ENCODE peak calls at places on chromosome 3, in six cellular contexts. G is PC-3, U is MM.1S, W is GM23248, F is PC-9, Z is GM23338. D is an unnamed sample. For H3F3A, the result is how much of the 10 kb centered on the place peaks cover.

GRCh38 chr3:19543212-19543841 is 390.7 kb downstream of the EFHB start:
- DNase-seq in F (no peak), W (no peak), U (peak), Z (peak), G (peak), D (peak)

GRCh38 chr3:13345772-13346171 is 74.3 kb downstream of the NUP210 start:
- DNase-seq in G (no peak), W (no peak), U (no peak), F (no peak), Z (no peak), D (no peak)

GRCh38 chr3:180036678-180037455 is at the start of gene PEX5L:
- DNase-seq in Z (peak), U (peak), F (no peak), W (peak), G (peak), D (peak)

GRCh38 chr3:129119365-129120100 is 2.1 kb downstream of the RAB43 start:
- DNase-seq in W (peak), Z (no peak), U (peak), F (peak), G (peak), D (no peak)

GRCh38 chr3:25508433-25508832 is 80.4 kb downstream of the RARB start:
- DNase-seq in F (no peak), Z (no peak), W (no peak), U (no peak), G (no peak), D (no peak)

GRCh38 chr3:18207232-18207631 is 217.9 kb downstream of the SATB1 start:
- DNase-seq in G (no peak), W (no peak), Z (no peak), U (no peak), F (no peak), D (no peak)

GRCh38 chr3:21729331-21729730 is 21.7 kb downstream of the ZNF385D start:
- DNase-seq in G (no peak), W (no peak), U (no peak), Z (no peak), F (no peak), D (no peak)

GRCh38 chr3:156226676-156227420 is 106.5 kb downstream of the KCNAB1 start:
- DNase-seq in F (no peak), Z (no peak), W (no peak), G (no peak), U (no peak), D (no peak)

GRCh38 chr3:194245975-194246561 is 105.1 kb downstream of the CPN2 start:
- DNase-seq in F (no peak), Z (peak), G (no peak), U (no peak), W (no peak), D (no peak)

GRCh38 chr3:72510247-72510646 is 338.0 kb downstream of the SHQ1 start:
- DNase-seq in U (no peak), F (no peak), Z (no peak), W (no peak), G (no peak), D (no peak)

GRCh38 chr3:125045965-125046364 is 9.8 kb downstream of the HEG1 start:
- DNase-seq in G (peak), Z (no peak), W (peak), F (no peak), U (no peak), D (no peak)

GRCh38 chr3:121748638-121749275 is 784 bp downstream of the GOLGB1 start:
- DNase-seq in W (peak), F (peak), G (peak), Z (peak), U (peak), D (peak)

GRCh38 chr3:53158700-53159414 is 2.2 kb upstream of the PRKCD start:
- DNase-seq in Z (no peak), G (no peak), U (no peak), F (peak), W (no peak), D (no peak)

GRCh38 chr3:56573501-56573900 is 16.5 kb downstream of the CCDC66 start:
- DNase-seq in U (no peak), F (no peak), Z (no peak), W (no peak), G (no peak), D (no peak)

GRCh38 chr3:94195381-94195780 is 132.5 kb downstream of the NSUN3 start:
- DNase-seq in G (no peak), F (no peak), U (no peak), Z (no peak), W (no peak), D (no peak)

GRCh38 chr3:17322106-17322793 is 420.2 kb downstream of the TBC1D5 start:
- DNase-seq in W (no peak), G (no peak), F (no peak), U (peak), Z (no peak), D (no peak)

GRCh38 chr3:36175916-36176461 is 204.3 kb upstream of the STAC start:
- DNase-seq in Z (no peak), W (peak), U (no peak), F (no peak), G (no peak), D (no peak)

GRCh38 chr3:138140940-138141339 is 8.8 kb upstream of the A4GNT start:
- DNase-seq in F (no peak), G (no peak), W (no peak), U (peak), Z (no peak), D (no peak)
- H3F3A ChIP-seq in F (under half), G (under half), W (under half), U (under half), Z (under half), D (under half)

DNA sequence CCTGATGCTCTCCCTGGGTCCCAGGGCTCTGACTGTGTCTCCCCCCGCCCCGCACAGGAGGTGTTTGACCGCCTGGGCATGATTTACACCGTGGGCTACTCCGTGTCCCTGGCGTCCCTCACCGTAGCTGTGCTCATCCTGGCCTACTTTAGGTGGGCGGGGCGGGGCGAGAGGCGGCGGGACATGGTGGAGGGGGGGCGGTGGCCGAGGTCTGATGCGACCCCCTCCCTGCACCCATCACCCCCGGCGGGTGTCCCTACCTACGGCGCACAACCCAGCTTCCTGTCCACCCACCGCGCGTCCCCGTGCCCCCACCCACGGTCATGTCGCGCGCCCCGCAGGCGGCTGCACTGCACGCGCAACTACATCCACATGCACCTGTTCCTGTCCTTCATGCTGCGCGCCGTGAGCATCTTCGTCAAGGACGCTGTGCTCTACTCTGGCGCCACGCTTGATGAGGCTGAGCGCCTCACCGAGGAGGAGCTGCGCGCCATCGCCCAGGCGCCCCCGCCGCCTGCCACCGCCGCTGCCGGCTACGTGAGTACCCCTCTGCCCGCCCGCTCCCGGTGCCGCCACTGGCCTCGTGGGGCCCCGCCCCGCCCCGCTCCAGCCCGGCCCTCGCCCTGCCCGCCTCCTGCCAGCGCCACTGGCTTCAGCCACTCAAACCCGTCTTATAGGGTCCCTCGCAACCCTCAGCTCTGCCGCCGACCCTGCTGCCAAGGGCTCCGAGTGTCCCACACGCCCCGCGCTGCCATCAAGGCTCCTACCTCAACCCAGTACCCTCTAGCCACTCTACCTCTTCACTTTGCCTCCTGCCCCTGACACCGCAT is 21.0 kb downstream of the PTH1R start:
- DNase-seq in Z (peak), W (no peak), U (no peak), F (no peak), G (no peak), D (peak)
- TF ChIP-seq EZH2 in Z (peak), W (no peak), U (no peak), F (no peak), G (no peak), D (no peak)

GRCh38 chr3:120437559-120437958 is 13.2 kb downstream of the FSTL1 start:
- DNase-seq in G (no peak), Z (no peak), W (no peak), F (no peak), U (no peak), D (no peak)
- H3F3A ChIP-seq in G (under half), Z (under half), W (half or more), F (under half), U (under half), D (under half)

GRCh38 chr3:181717505-181717904 is 5.8 kb downstream of the SOX2 start:
- DNase-seq in F (no peak), G (no peak), W (no peak), Z (no peak), U (no peak), D (no peak)

GRCh38 chr3:181713300-181713647 is 1.5 kb downstream of the SOX2 start:
- DNase-seq in U (peak), F (peak), W (no peak), G (no peak), Z (no peak), D (no peak)

GRCh38 chr3:181716916-181717315 is 5.2 kb downstream of the SOX2 start:
- DNase-seq in W (no peak), U (no peak), F (no peak), G (no peak), Z (no peak), D (no peak)

GRCh38 chr3:181713673-181714270 is 2.0 kb downstream of the SOX2 start:
- DNase-seq in Z (no peak), G (no peak), U (no peak), F (peak), W (no peak), D (no peak)

GRCh38 chr3:181715601-181716340 is 4.0 kb downstream of the SOX2 start:
- DNase-seq in Z (peak), F (no peak), U (no peak), G (no peak), W (no peak), D (peak)
- TF ChIP-seq EZH2 in Z (no peak), F (no peak), U (no peak), G (no peak), W (peak), D (no peak)

GRCh38 chr3:81393251-81393650 is 368.2 kb downstream of the GBE1 start:
- DNase-seq in U (no peak), W (peak), Z (no peak), F (no peak), G (no peak), D (no peak)

GRCh38 chr3:81394656-81395055 is 366.8 kb downstream of the GBE1 start:
- DNase-seq in U (no peak), G (no peak), W (no peak), F (no peak), Z (no peak), D (peak)

GRCh38 chr3:81395739-81396138 is 365.7 kb downstream of the GBE1 start:
- DNase-seq in W (no peak), F (no peak), U (no peak), G (no peak), Z (peak), D (peak)
- H3F3A ChIP-seq in W (under half), F (under half), U (under half), G (under half), Z (under half), D (under half)

GRCh38 chr3:113531826-113532697 is at the start of gene SIDT1:
- DNase-seq in W (peak), G (peak), U (peak), F (peak), Z (peak), D (peak)
- TF ChIP-seq EZH2 in W (peak), G (no peak), U (no peak), F (no peak), Z (peak), D (no peak)